ENCODE peak calls at places on chromosomes 4 and X, in eight cellular contexts. G is IMR-90; B is HFF-Myc; L is RWPE1; V is GM10248; J is fibroblast of pulmonary artery; P is OCI-LY7; S is CD4-positive, alpha-beta T cell. X is an unnamed sample.

GRCh38 chr4:44446801-44447562 is 1.6 kb downstream of the KCTD8 start:
- DNase-seq in J (no peak), V (peak), B (no peak), L (peak), P (no peak), S (no peak), G (no peak), X (peak)

GRCh38 chr4:15398001-15398400 is 29.8 kb upstream of the C1QTNF7 start:
- DNase-seq in P (no peak), V (no peak), G (no peak), S (no peak), J (no peak), B (no peak), L (peak), X (no peak)

GRCh38 chrX:66021758-66022741 is 17.8 kb downstream of the VSIG4 start:
- DNase-seq in L (no peak), G (no peak), J (no peak), S (no peak), P (no peak), B (no peak), V (no peak), X (no peak)

GRCh38 chr4:78569291-78569821 is 17.8 kb downstream of the ANXA3 start:
- DNase-seq in J (peak), B (no peak), V (no peak), S (no peak), P (no peak), L (peak), G (peak), X (no peak)

GRCh38 chr4:140943887-140944515 is 187.8 kb upstream of the TBC1D9 start:
- DNase-seq in P (no peak), G (peak), V (no peak), S (no peak), B (no peak), J (peak), L (no peak), X (no peak)

GRCh38 chr4:42750091-42750490 is 93.2 kb upstream of the ATP8A1 start:
- DNase-seq in G (no peak), V (no peak), B (no peak), L (no peak), P (peak), J (peak), S (no peak), X (no peak)

GRCh38 chr4:113760094-113760851 is 1.3 kb downstream of the CAMK2D start:
- DNase-seq in P (peak), L (peak), B (no peak), V (no peak), S (peak), G (peak), J (peak), X (no peak)

GRCh38 chr4:54169176-54169575 is 59.9 kb upstream of the PDGFRA start:
- DNase-seq in G (peak), J (peak), L (no peak), S (no peak), B (no peak), V (no peak), P (no peak), X (no peak)

GRCh38 chr4:52926575-52926974 is 64.5 kb downstream of the RASL11B start:
- DNase-seq in L (no peak), P (no peak), V (no peak), J (no peak), S (no peak), B (no peak), G (no peak), X (no peak)

GRCh38 chr4:76306882-76307669 is 543 bp downstream of the STBD1 start:
- DNase-seq in J (peak), G (peak), V (peak), L (peak), P (no peak), S (peak), B (no peak), X (peak)

GRCh38 chrX:15301924-15302323 is 13.5 kb downstream of the ASB11 start:
- DNase-seq in B (no peak), G (peak), V (no peak), J (peak), S (no peak), P (no peak), L (no peak), X (no peak)

GRCh38 chrX:153684447-153685178 is 3.1 kb upstream of the SLC6A8 start:
- DNase-seq in J (no peak), L (no peak), S (no peak), P (no peak), B (no peak), G (no peak), V (no peak), X (no peak)

GRCh38 chr4:187188118-187188517 is 464.5 kb upstream of the FAT1 start:
- DNase-seq in V (no peak), J (no peak), L (no peak), S (no peak), G (no peak), B (no peak), P (no peak), X (no peak)

GRCh38 chr4:148787831-148788477 is 345.7 kb upstream of the NR3C2 start:
- DNase-seq in G (peak), P (no peak), L (no peak), J (peak), S (no peak), V (no peak), B (no peak), X (no peak)

GRCh38 chr4:45331796-45332195 is 605.4 kb upstream of the GNPDA2 start:
- DNase-seq in S (no peak), L (no peak), P (no peak), G (no peak), B (no peak), V (no peak), J (no peak), X (no peak)

GRCh38 chr4:147597561-147597960 is 19.6 kb upstream of the TMEM184C start:
- DNase-seq in L (no peak), B (no peak), J (no peak), S (no peak), V (no peak), P (no peak), G (no peak), X (no peak)

GRCh38 chrX:154308108-154308946 is 12.7 kb downstream of the TKTL1 start:
- DNase-seq in S (peak), V (peak), J (peak), B (no peak), L (peak), P (peak), G (peak), X (peak)

GRCh38 chrX:3176439-3176820 is 135.2 kb downstream of the ARSF start:
- DNase-seq in G (peak), S (no peak), P (no peak), V (no peak), J (peak), B (no peak), L (no peak), X (no peak)

GRCh38 chr4:1300466-1301455 is 11.1 kb downstream of the MAEA start:
- DNase-seq in L (peak), B (no peak), S (no peak), G (peak), J (peak), V (no peak), P (no peak), X (no peak)

DNA sequence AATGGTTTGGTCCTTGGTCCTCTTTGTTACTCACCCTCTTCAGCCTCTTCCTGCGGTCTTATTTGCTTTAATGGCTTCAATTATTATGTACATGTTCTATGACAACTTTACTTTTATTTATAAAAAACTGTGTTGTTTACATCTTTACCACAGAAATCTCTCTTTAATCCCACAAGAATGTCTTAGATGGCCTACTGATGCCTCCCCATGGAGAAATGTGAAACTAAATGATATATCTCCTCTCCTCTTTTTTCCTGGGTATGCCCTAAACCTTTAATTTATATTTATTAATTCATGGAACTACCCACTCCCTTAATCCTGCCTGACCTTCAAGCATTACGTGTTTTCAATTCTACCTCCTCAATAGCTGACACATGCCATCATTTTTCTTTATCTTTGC is 573.2 kb downstream of the CENPC start:
- DNase-seq in B (no peak), P (no peak), G (no peak), J (peak), V (no peak), L (no peak), S (no peak), X (no peak)
- TF ChIP-seq CTCF in B (no peak), P (no peak), G (no peak), J (no peak), V (no peak), L (no peak), S (no peak), X (no peak)

DNA sequence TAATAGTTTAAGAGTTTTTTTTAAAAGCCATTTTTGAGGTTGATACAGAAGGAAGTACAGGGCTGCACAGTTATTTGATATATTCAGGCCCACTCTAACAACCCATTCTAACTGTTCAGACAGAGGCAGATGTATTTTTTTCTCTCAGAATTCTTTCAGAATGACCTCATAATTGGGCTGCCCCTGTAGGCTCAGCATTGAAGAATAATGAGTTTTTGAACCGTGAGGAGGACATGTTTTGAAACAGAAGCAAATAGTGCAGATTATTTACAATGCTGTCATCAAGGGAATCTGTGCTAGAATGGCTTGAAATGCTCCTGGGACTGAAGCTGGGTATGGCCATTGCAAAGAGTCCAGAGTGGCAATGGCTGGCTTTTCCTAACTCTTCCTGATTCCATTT is 158.2 kb downstream of the SOX3 start:
- DNase-seq in J (no peak), G (no peak), B (no peak), L (no peak), V (no peak), S (no peak), P (no peak), X (no peak)
- TF ChIP-seq CTCF in J (no peak), G (no peak), B (no peak), L (no peak), V (no peak), S (no peak), P (no peak), X (no peak)

GRCh38 chrX:134418317-134419113 is 41.5 kb upstream of the HPRT1 start:
- DNase-seq in G (peak), P (no peak), J (peak), B (no peak), V (no peak), L (no peak), S (no peak), X (no peak)

GRCh38 chrX:134426285-134426684 is 33.7 kb upstream of the HPRT1 start:
- DNase-seq in P (no peak), L (no peak), J (no peak), S (no peak), V (no peak), B (no peak), G (no peak), X (no peak)

GRCh38 chrX:134419784-134420183 is 40.2 kb upstream of the HPRT1 start:
- DNase-seq in L (no peak), G (no peak), V (no peak), B (no peak), S (no peak), J (no peak), P (no peak), X (no peak)

DNA sequence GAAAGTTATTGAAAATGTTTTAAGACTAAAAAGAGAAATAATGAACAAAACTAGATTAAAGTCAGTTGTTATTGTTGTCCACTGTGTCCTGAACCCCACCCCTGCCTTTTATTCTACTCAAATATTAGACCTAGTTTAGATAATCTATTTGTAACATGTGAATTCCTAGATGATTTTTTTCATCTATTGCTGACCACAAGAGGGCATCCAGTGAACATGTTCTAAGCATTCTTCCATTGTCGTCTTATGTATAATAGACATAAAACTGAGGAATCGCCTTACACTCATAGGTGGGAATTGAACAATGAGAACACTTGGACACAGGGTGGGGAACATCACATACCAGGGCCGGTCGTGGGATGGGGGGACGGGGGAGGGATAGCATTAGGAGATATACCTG is 36.4 kb upstream of the HPRT1 start:
- DNase-seq in S (no peak), L (peak), P (peak), J (peak), B (no peak), G (peak), V (no peak), X (no peak)
- TF ChIP-seq CTCF in S (no peak), L (peak), P (peak), J (peak), B (peak), G (peak), V (no peak), X (no peak)

DNA sequence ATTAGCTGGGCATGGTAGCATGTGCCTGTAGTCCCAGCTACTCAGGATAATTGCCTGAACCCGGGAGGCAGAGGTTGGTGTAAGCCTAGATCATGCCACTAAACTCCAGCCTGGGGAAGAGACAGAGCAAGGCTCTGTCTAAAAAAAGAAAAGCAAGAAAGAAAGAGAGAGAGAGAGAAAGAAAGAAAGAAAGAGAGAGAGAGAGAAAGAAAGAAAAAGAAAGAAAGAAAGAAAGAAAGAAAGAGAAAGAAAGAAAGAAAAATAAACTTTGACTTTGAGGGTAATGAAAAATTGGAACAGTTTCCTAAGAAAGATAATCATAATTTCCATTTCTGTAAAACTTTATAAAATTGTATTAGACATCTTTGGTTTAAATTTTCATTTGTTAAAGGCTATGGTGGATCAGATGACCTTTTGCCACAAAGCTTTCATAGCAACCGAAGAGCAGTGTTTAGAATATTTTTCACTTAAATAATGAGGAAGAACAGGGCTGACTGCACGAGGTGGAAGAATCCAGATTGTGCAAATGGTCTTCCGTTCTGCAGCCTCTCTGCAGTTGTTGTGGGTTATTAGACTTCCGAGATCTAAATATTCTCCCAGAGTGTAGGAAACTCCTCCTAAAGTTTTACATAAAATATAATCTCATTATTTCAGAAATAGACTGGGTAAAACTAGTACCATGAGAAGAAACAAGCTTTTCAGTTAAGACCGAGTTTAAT is 55.9 kb downstream of the RBM47 start:
- DNase-seq in B (no peak), P (peak), G (peak), V (no peak), L (no peak), J (peak), S (no peak), X (no peak)
- TF ChIP-seq CTCF in B (no peak), P (no peak), G (no peak), V (no peak), L (no peak), J (no peak), S (no peak), X (no peak)

GRCh38 chrX:115679460-115679859 is 118.5 kb downstream of the PLS3 start:
- DNase-seq in J (peak), P (no peak), G (peak), S (no peak), V (peak), B (no peak), L (peak), X (peak)
- TF ChIP-seq CTCF in J (peak), P (no peak), G (peak), S (no peak), V (no peak), B (peak), L (peak), X (peak)

GRCh38 chrX:11786862-11787261 is 28.8 kb downstream of the MSL3 start:
- DNase-seq in S (no peak), G (peak), P (no peak), B (no peak), V (no peak), J (peak), L (no peak), X (no peak)

GRCh38 chrX:11784543-11784942 is 26.5 kb downstream of the MSL3 start:
- DNase-seq in J (no peak), S (no peak), B (no peak), P (no peak), L (no peak), V (no peak), G (no peak), X (no peak)

GRCh38 chrX:11789809-11790208 is 31.8 kb downstream of the MSL3 start:
- DNase-seq in L (no peak), J (no peak), P (peak), G (no peak), V (no peak), B (no peak), S (no peak), X (no peak)

GRCh38 chrX:11791090-11791489 is 33.1 kb downstream of the MSL3 start:
- DNase-seq in P (no peak), V (no peak), L (no peak), G (no peak), S (no peak), B (no peak), J (no peak), X (no peak)

DNA sequence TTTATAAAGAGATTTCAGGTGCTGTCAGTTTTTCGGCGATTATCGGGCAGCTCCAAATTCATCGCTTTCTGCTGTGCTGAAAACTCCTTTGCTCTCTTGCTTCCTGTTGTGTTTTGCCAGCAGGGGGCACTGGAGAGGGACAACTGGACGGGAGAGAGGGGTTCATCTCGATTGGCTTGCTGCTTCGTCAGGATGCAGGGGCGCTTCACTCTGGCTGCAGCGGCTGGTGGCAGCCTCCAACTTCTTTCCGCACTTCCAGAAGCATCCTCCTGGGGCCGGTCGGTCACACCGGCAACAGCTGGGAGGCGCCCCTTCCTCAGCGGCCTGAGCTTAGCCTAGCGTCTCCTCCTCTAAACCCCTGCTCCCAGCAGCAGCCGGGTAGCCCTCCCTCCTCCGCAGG is 29.5 kb downstream of the MSL3 start:
- DNase-seq in B (no peak), V (peak), G (peak), P (peak), J (peak), S (peak), L (no peak), X (no peak)
- TF ChIP-seq CTCF in B (peak), V (peak), G (peak), P (peak), J (peak), S (no peak), L (no peak), X (peak)

GRCh38 chrX:124097116-124097515 is 135.6 kb downstream of the STAG2 start:
- DNase-seq in L (no peak), V (no peak), P (no peak), B (no peak), G (no peak), J (no peak), S (no peak), X (no peak)
- TF ChIP-seq CTCF in L (no peak), V (no peak), P (no peak), B (no peak), G (no peak), J (no peak), S (no peak), X (no peak)